ENCODE peak calls at places on chromosomes 2 and 18, in five cellular contexts. One of them, this sample, is unnamed.

GRCh38 chr2:74459377-74460118 is 1.3 kb downstream of the WBP1 start:
- DNase-seq in sciatic nerve: no peak
- DNase-seq in fibroblast of mammary gland: no peak
- DNase-seq in heart right ventricle: no peak
- DNase-seq in C1 segment of cervical spinal cord: no peak
- DNase-seq in this sample: no peak

GRCh38 chr2:2570871-2571270 is 239.8 kb upstream of the MYT1L start:
- DNase-seq in fibroblast of mammary gland: no peak
- DNase-seq in C1 segment of cervical spinal cord: no peak
- DNase-seq in sciatic nerve: no peak
- DNase-seq in heart right ventricle: no peak
- DNase-seq in this sample: no peak

GRCh38 chr18:12327510-12328178 is 19.6 kb downstream of the TUBB6 start:
- DNase-seq in fibroblast of mammary gland: peak; percentile 81
- DNase-seq in C1 segment of cervical spinal cord: no peak
- DNase-seq in sciatic nerve: peak; percentile 86
- DNase-seq in heart right ventricle: peak; percentile 85
- DNase-seq in this sample: peak; percentile 90

GRCh38 chr2:142822190-142822589 is 55.3 kb upstream of the KYNU start:
- DNase-seq in fibroblast of mammary gland: no peak
- DNase-seq in heart right ventricle: no peak
- DNase-seq in sciatic nerve: no peak
- DNase-seq in C1 segment of cervical spinal cord: no peak
- DNase-seq in this sample: no peak

GRCh38 chr2:167411367-167411766 is 523.1 kb downstream of the XIRP2 start:
- DNase-seq in heart right ventricle: no peak
- DNase-seq in C1 segment of cervical spinal cord: no peak
- DNase-seq in fibroblast of mammary gland: no peak
- DNase-seq in sciatic nerve: no peak
- DNase-seq in this sample: no peak

GRCh38 chr2:68839260-68839833 is 31.9 kb downstream of the BMP10 start:
- DNase-seq in fibroblast of mammary gland: peak; percentile 11
- DNase-seq in C1 segment of cervical spinal cord: no peak
- DNase-seq in sciatic nerve: no peak
- DNase-seq in heart right ventricle: no peak
- DNase-seq in this sample: peak; percentile 62

GRCh38 chr2:237118025-237118424 is 32.3 kb downstream of the COPS8 start:
- DNase-seq in fibroblast of mammary gland: peak; percentile 94
- DNase-seq in heart right ventricle: no peak
- DNase-seq in sciatic nerve: no peak
- DNase-seq in C1 segment of cervical spinal cord: no peak
- DNase-seq in this sample: no peak

GRCh38 chr18:3458952-3459853 is 9.2 kb downstream of the TGIF1 start:
- DNase-seq in heart right ventricle: no peak
- DNase-seq in fibroblast of mammary gland: peak; percentile 87
- DNase-seq in C1 segment of cervical spinal cord: no peak
- DNase-seq in sciatic nerve: no peak
- DNase-seq in this sample: peak; percentile 21

GRCh38 chr2:47174731-47175361 is 19.7 kb upstream of the STPG4 start:
- DNase-seq in sciatic nerve: no peak
- DNase-seq in fibroblast of mammary gland: peak; percentile 56
- DNase-seq in heart right ventricle: no peak
- DNase-seq in C1 segment of cervical spinal cord: no peak
- DNase-seq in this sample: peak; percentile 51

GRCh38 chr2:54897420-54898310 is 152.6 kb downstream of the RTN4 start:
- DNase-seq in fibroblast of mammary gland: no peak
- DNase-seq in heart right ventricle: no peak
- DNase-seq in C1 segment of cervical spinal cord: no peak
- DNase-seq in sciatic nerve: no peak
- DNase-seq in this sample: peak; percentile 24

GRCh38 chr2:117603569-117603968 is 210.9 kb upstream of the DDX18 start:
- DNase-seq in C1 segment of cervical spinal cord: no peak
- DNase-seq in heart right ventricle: no peak
- DNase-seq in sciatic nerve: no peak
- DNase-seq in fibroblast of mammary gland: no peak
- DNase-seq in this sample: no peak

GRCh38 chr18:68742206-68742605 is 27.3 kb upstream of the TMX3 start:
- DNase-seq in heart right ventricle: no peak
- DNase-seq in fibroblast of mammary gland: peak; percentile 36
- DNase-seq in C1 segment of cervical spinal cord: no peak
- DNase-seq in sciatic nerve: no peak
- DNase-seq in this sample: no peak

GRCh38 chr2:57126410-57126809 is 920.2 kb upstream of the VRK2 start:
- DNase-seq in sciatic nerve: no peak
- DNase-seq in C1 segment of cervical spinal cord: no peak
- DNase-seq in fibroblast of mammary gland: no peak
- DNase-seq in heart right ventricle: no peak
- DNase-seq in this sample: no peak

GRCh38 chr18:62784966-62785413 is 69.6 kb downstream of the PHLPP1 start:
- DNase-seq in C1 segment of cervical spinal cord: no peak
- DNase-seq in heart right ventricle: no peak
- DNase-seq in sciatic nerve: no peak
- DNase-seq in fibroblast of mammary gland: peak; percentile 78
- DNase-seq in this sample: no peak

GRCh38 chr2:231464576-231465540 is 574 bp upstream of the NCL start:
- DNase-seq in sciatic nerve: peak; percentile 99
- DNase-seq in heart right ventricle: peak; percentile 99
- DNase-seq in C1 segment of cervical spinal cord: peak; percentile 97
- DNase-seq in fibroblast of mammary gland: peak; percentile 28
- DNase-seq in this sample: peak; percentile 99

GRCh38 chr2:212548459-212548815 is 9.8 kb upstream of the ERBB4 start:
- DNase-seq in heart right ventricle: no peak
- DNase-seq in sciatic nerve: no peak
- DNase-seq in C1 segment of cervical spinal cord: no peak
- DNase-seq in fibroblast of mammary gland: peak; percentile 44
- DNase-seq in this sample: no peak

GRCh38 chr2:239561448-239562001 is 160.7 kb upstream of the HDAC4 start:
- DNase-seq in C1 segment of cervical spinal cord: no peak
- DNase-seq in sciatic nerve: peak; percentile 92
- DNase-seq in heart right ventricle: peak; percentile 28
- DNase-seq in fibroblast of mammary gland: peak; percentile 85
- DNase-seq in this sample: no peak

GRCh38 chr18:65753520-65753919 is 2.7 kb downstream of the CDH7 start:
- DNase-seq in fibroblast of mammary gland: no peak
- DNase-seq in heart right ventricle: no peak
- DNase-seq in sciatic nerve: no peak
- DNase-seq in C1 segment of cervical spinal cord: peak; percentile 9
- DNase-seq in this sample: no peak

This sample was measured in activated CD4-positive, alpha-beta T cell treated with anti-CD3 and anti-CD28 coated beads for 48 hours.